ENCODE peak calls at places on chromosomes 6 and 20, in six cellular contexts. E is fibroblast of lung, U is aorta, P is H1, M is left ventricle myocardium inferior, L is body of pancreas. Z is an unnamed sample.

GRCh38 chr6:107064579-107065065 is 36.6 kb downstream of the MTRES1 start:
- DNase-seq in E (peak; percentile 83), U (no peak), P (no peak), M (no peak), L (peak; percentile 49), Z (no peak)

GRCh38 chr6:5338177-5338960 is 77.1 kb downstream of the FARS2 start:
- DNase-seq in E (no peak), U (no peak), P (no peak), M (no peak), L (no peak), Z (no peak)

GRCh38 chr20:19073584-19074198 is 138.8 kb upstream of the SLC24A3 start:
- DNase-seq in E (no peak), U (no peak), P (peak; percentile 15), M (no peak), L (no peak), Z (peak; percentile 33)

GRCh38 chr6:85674604-85675003 is 31.9 kb upstream of the SYNCRIP start:
- DNase-seq in E (peak; percentile 8), U (no peak), P (no peak), M (no peak), L (no peak), Z (no peak)

GRCh38 chr6:99016355-99016754 is 68.6 kb upstream of the FBXL4 start:
- DNase-seq in E (no peak), U (no peak), P (no peak), M (no peak), L (no peak), Z (no peak)

GRCh38 chr6:116572162-116572561 is 858 bp downstream of the RWDD1 start:
- DNase-seq in E (peak; percentile 50), U (no peak), P (no peak), M (peak; percentile 17), L (peak; percentile 26), Z (no peak)

GRCh38 chr20:11484479-11484878 is 433.2 kb upstream of the BTBD3 start:
- DNase-seq in E (no peak), U (no peak), P (no peak), M (no peak), L (no peak), Z (no peak)

GRCh38 chr6:98574991-98575390 is 259.4 kb upstream of the POU3F2 start:
- DNase-seq in E (no peak), U (no peak), P (no peak), M (no peak), L (peak; percentile 12), Z (no peak)

GRCh38 chr6:166167258-166167731 is 356 bp downstream of the TBXT start:
- DNase-seq in E (no peak), U (no peak), P (no peak), M (no peak), L (no peak), Z (no peak)

GRCh38 chr6:111987295-111987694 is 66.6 kb upstream of the CCN6 start:
- DNase-seq in E (no peak), U (no peak), P (no peak), M (no peak), L (no peak), Z (no peak)

GRCh38 chr6:160992323-160993314 is 1.1 kb downstream of the MAP3K4 start:
- DNase-seq in E (peak; percentile 84), U (no peak), P (no peak), M (peak; percentile 25), L (peak; percentile 45), Z (no peak)

GRCh38 chr6:27025351-27025750 is 222.2 kb upstream of the PRSS16 start:
- DNase-seq in E (no peak), U (no peak), P (no peak), M (no peak), L (no peak), Z (no peak)

GRCh38 chr6:43185391-43185790 is 3.4 kb downstream of the CUL9 start:
- DNase-seq in E (no peak), U (no peak), P (no peak), M (no peak), L (no peak), Z (no peak)

GRCh38 chr6:81734081-81734480 is 18.4 kb downstream of the TENT5A start:
- DNase-seq in E (peak; percentile 32), U (no peak), P (no peak), M (no peak), L (no peak), Z (no peak)

GRCh38 chr6:167245586-167245985 is 45.5 kb upstream of the UNC93A start:
- DNase-seq in E (no peak), U (no peak), P (no peak), M (no peak), L (no peak), Z (no peak)

GRCh38 chr6:7292856-7293255 is 20.1 kb downstream of the SSR1 start:
- DNase-seq in E (no peak), U (no peak), P (no peak), M (no peak), L (no peak), Z (no peak)

GRCh38 chr6:7300890-7301289 is 12.1 kb downstream of the SSR1 start:
- DNase-seq in E (no peak), U (no peak), P (no peak), M (no peak), L (no peak), Z (no peak)

GRCh38 chr6:7298113-7298512 is 14.9 kb downstream of the SSR1 start:
- DNase-seq in E (no peak), U (no peak), P (no peak), M (no peak), L (no peak), Z (no peak)

GRCh38 chr6:7295916-7296315 is 17.1 kb downstream of the SSR1 start:
- DNase-seq in E (no peak), U (no peak), P (no peak), M (no peak), L (no peak), Z (no peak)

DNA sequence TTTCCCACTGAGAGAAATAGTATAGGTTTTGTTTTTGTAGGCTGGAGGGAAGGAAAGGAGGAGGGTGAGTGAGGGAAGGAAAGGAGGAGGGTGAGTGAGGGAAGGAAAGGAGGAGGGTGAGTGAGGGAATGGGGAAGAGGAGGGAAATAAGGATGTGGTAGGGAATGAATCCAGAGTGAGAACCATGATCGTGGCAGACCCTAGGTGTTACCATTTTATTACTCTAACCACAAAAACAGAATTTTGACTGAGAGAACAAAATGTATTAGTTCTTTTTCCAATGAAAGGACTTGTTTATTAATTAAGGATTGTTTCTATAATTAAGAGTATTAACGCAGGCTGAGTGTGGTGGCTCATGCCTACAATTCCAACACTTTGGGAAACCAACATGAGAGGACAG is 16.4 kb downstream of the SSR1 start:
- DNase-seq in E (no peak), U (no peak), P (no peak), M (no peak), L (no peak), Z (no peak)
- H3K36me3 ChIP-seq in E (peaks cover 8% of the 10 kb centered on the region), U (peaks cover 9% of the 10 kb centered on the region), P (peaks cover 58% of the 10 kb centered on the region), M (peaks cover 91% of the 10 kb centered on the region), L (peaks cover 28% of the 10 kb centered on the region), Z (peaks cover 15% of the 10 kb centered on the region)

GRCh38 chr6:36578030-36578825 is 15.9 kb upstream of the SRSF3 start:
- DNase-seq in E (no peak), U (no peak), P (no peak), M (no peak), L (no peak), Z (no peak)

GRCh38 chr6:36580184-36580526 is 14.0 kb upstream of the SRSF3 start:
- DNase-seq in E (no peak), U (no peak), P (no peak), M (no peak), L (no peak), Z (no peak)

GRCh38 chr6:36574679-36575078 is 19.5 kb upstream of the SRSF3 start:
- DNase-seq in E (no peak), U (no peak), P (no peak), M (no peak), L (no peak), Z (no peak)

GRCh38 chr6:36577298-36577697 is 16.9 kb upstream of the SRSF3 start:
- DNase-seq in E (peak; percentile 65), U (no peak), P (no peak), M (no peak), L (no peak), Z (no peak)

GRCh38 chr6:36576573-36576972 is 17.6 kb upstream of the SRSF3 start:
- DNase-seq in E (no peak), U (no peak), P (no peak), M (no peak), L (no peak), Z (no peak)
- H3K27ac ChIP-seq in E (no peak overlapping the region), U (no peak overlapping the region), P (no peak overlapping the region), M (no peak overlapping the region), L (no peak overlapping the region), Z (no peak overlapping the region)

DNA sequence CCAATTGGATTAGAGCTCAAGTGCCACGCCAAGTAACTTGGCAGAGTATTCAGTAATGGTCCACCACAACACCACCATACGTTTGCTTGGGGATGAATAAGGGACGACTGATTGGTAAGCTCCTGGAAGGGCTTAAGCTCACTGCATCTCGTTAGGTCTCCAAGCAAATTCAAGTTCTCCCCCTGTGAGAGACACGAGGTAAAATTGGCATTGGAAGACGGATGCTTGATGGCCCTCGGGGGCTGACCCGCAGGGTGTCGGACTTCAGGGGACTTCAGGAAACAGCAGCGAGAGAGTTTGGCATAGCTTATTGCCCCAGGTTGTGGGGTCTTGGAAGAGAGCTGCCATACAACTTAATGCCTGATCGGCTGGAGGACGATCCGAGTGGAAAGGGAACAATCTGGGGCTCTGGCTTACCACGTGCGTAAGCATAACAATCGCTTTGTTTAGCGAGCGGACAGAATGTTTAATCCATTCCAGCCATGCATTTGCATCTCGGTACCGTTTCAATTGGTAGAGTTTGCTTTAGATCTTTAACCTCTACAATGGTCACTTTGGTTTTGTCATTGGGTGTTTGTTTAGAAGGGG is 4.8 kb upstream of the ZNFX1 start:
- DNase-seq in E (no peak), U (no peak), P (no peak), M (no peak), L (no peak), Z (no peak)
- H3K9me3 ChIP-seq in E (peaks cover 16% of the 10 kb centered on the region), U (peaks cover 13% of the 10 kb centered on the region), P (no peaks in the 10 kb centered on the region), M (peaks cover 64% of the 10 kb centered on the region), L (no peaks in the 10 kb centered on the region), Z (no peaks in the 10 kb centered on the region)

GRCh38 chr20:5113615-5113986 is 6.2 kb downstream of the PCNA start:
- DNase-seq in E (no peak), U (no peak), P (no peak), M (no peak), L (no peak), Z (no peak)
- H3K36me3 ChIP-seq in E (peaks cover 5% of the 10 kb centered on the region), U (no peaks in the 10 kb centered on the region), P (peaks cover 46% of the 10 kb centered on the region), M (peaks cover 70% of the 10 kb centered on the region), L (peaks cover 6% of the 10 kb centered on the region), Z (peaks cover 15% of the 10 kb centered on the region)

GRCh38 chr20:2653511-2654383 is 1.3 kb downstream of the NOP56 start:
- DNase-seq in E (no peak), U (no peak), P (no peak), M (no peak), L (no peak), Z (no peak)
- H3K27ac ChIP-seq in E (peak overlapping the region; percentile 79), U (no peak overlapping the region), P (peak overlapping the region; percentile 96), M (peak overlapping the region; percentile 98), L (no peak overlapping the region), Z (no peak overlapping the region)